ENCODE peak calls at places on chromosomes 2 and 18, in five cellular contexts. G is heart left ventricle, O is body of pancreas, J is OCI-LY7, F is Peyer's patch. Y is an unnamed sample.

GRCh38 chr2:68385232-68385906 is 20.3 kb downstream of the PLEK start:
- DNase-seq in G (no peak), O (peak; percentile 17), J (peak; percentile 89), F (peak; percentile 73), Y (no peak)

GRCh38 chr18:3114456-3114855 is 101.5 kb upstream of the LPIN2 start:
- DNase-seq in G (no peak), O (no peak), J (no peak), F (no peak), Y (no peak)

GRCh38 chr2:84257871-84258270 is 201.2 kb downstream of the SUCLG1 start:
- DNase-seq in G (no peak), O (no peak), J (no peak), F (no peak), Y (no peak)

GRCh38 chr2:113700186-113700841 is 56.1 kb downstream of the SLC35F5 start:
- DNase-seq in G (peak; percentile 40), O (peak; percentile 28), J (peak; percentile 77), F (peak; percentile 76), Y (peak; percentile 21)

GRCh38 chr18:51029378-51029693 is 677 bp upstream of the SMAD4 start:
- DNase-seq in G (no peak), O (no peak), J (no peak), F (no peak), Y (no peak)

GRCh38 chr2:186543561-186544131 is 46.2 kb upstream of the ITGAV start:
- DNase-seq in G (no peak), O (no peak), J (no peak), F (no peak), Y (no peak)

GRCh38 chr2:97716695-97717617 is 3.6 kb downstream of the ZAP70 start:
- DNase-seq in G (no peak), O (no peak), J (no peak), F (no peak), Y (no peak)

GRCh38 chr18:29160123-29160522 is 983.2 kb upstream of the CDH2 start:
- DNase-seq in G (no peak), O (no peak), J (no peak), F (no peak), Y (no peak)

GRCh38 chr2:128516938-128517337 is 198.3 kb upstream of the HS6ST1 start:
- DNase-seq in G (no peak), O (no peak), J (no peak), F (no peak), Y (no peak)

GRCh38 chr2:156340818-156341481 is 8.4 kb upstream of the NR4A2 start:
- DNase-seq in G (no peak), O (peak; percentile 24), J (no peak), F (peak; percentile 69), Y (no peak)

GRCh38 chr2:185638771-185639170 is 99.8 kb upstream of the FSIP2 start:
- DNase-seq in G (no peak), O (no peak), J (no peak), F (no peak), Y (no peak)

GRCh38 chr2:240965296-240965904 is 33.0 kb upstream of the SNED1 start:
- DNase-seq in G (peak; percentile 72), O (no peak), J (no peak), F (peak; percentile 47), Y (no peak)

GRCh38 chr2:230713331-230714121 is 884 bp downstream of the CAB39 start:
- DNase-seq in G (peak; percentile 23), O (peak; percentile 63), J (peak; percentile 51), F (peak; percentile 77), Y (peak; percentile 29)

GRCh38 chr2:69007603-69008002 is 5.4 kb upstream of the ANTXR1 start:
- DNase-seq in G (no peak), O (no peak), J (no peak), F (no peak), Y (no peak)

GRCh38 chr2:230244211-230244610 is 18.7 kb downstream of the SP140 start:
- DNase-seq in G (no peak), O (no peak), J (no peak), F (no peak), Y (no peak)

GRCh38 chr2:191231995-191232394 is 13.2 kb upstream of the MYO1B start:
- DNase-seq in G (no peak), O (no peak), J (no peak), F (no peak), Y (no peak)

GRCh38 chr18:45026162-45026561 is 345.5 kb downstream of the SETBP1 start:
- DNase-seq in G (no peak), O (peak; percentile 22), J (no peak), F (no peak), Y (no peak)

GRCh38 chr2:73283545-73284295 is 558 bp downstream of the FBXO41 start:
- DNase-seq in G (no peak), O (no peak), J (peak; percentile 50), F (peak; percentile 45), Y (no peak)

GRCh38 chr2:23926289-23926749 is 604 bp downstream of the ATAD2B start:
- DNase-seq in G (peak; percentile 35), O (peak; percentile 36), J (peak; percentile 60), F (peak; percentile 66), Y (peak; percentile 15)

GRCh38 chr2:119464977-119465376 is 33.3 kb downstream of the TMEM37 start:
- DNase-seq in G (no peak), O (no peak), J (no peak), F (no peak), Y (no peak)

GRCh38 chr2:222976521-222977076 is 75.4 kb upstream of the KCNE4 start:
- DNase-seq in G (no peak), O (no peak), J (no peak), F (no peak), Y (no peak)

GRCh38 chr2:196329959-196330358 is 158.6 kb upstream of the STK17B start:
- DNase-seq in G (no peak), O (no peak), J (no peak), F (no peak), Y (no peak)

GRCh38 chr18:49764032-49764431 is 49.3 kb downstream of the ACAA2 start:
- DNase-seq in G (no peak), O (no peak), J (no peak), F (no peak), Y (no peak)

GRCh38 chr18:49758263-49758610 is 55.1 kb downstream of the ACAA2 start:
- DNase-seq in G (no peak), O (no peak), J (no peak), F (no peak), Y (no peak)

GRCh38 chr18:49761771-49762170 is 51.6 kb downstream of the ACAA2 start:
- DNase-seq in G (no peak), O (no peak), J (no peak), F (no peak), Y (no peak)

GRCh38 chr18:49763590-49763989 is 49.7 kb downstream of the ACAA2 start:
- DNase-seq in G (no peak), O (no peak), J (no peak), F (no peak), Y (no peak)

GRCh38 chr18:49762191-49763077 is 50.9 kb downstream of the ACAA2 start:
- DNase-seq in G (no peak), O (no peak), J (no peak), F (no peak), Y (no peak)
- TF ChIP-seq CTCF in G (no peak), O (no peak), J (no peak), F (no peak), Y (no peak)

DNA sequence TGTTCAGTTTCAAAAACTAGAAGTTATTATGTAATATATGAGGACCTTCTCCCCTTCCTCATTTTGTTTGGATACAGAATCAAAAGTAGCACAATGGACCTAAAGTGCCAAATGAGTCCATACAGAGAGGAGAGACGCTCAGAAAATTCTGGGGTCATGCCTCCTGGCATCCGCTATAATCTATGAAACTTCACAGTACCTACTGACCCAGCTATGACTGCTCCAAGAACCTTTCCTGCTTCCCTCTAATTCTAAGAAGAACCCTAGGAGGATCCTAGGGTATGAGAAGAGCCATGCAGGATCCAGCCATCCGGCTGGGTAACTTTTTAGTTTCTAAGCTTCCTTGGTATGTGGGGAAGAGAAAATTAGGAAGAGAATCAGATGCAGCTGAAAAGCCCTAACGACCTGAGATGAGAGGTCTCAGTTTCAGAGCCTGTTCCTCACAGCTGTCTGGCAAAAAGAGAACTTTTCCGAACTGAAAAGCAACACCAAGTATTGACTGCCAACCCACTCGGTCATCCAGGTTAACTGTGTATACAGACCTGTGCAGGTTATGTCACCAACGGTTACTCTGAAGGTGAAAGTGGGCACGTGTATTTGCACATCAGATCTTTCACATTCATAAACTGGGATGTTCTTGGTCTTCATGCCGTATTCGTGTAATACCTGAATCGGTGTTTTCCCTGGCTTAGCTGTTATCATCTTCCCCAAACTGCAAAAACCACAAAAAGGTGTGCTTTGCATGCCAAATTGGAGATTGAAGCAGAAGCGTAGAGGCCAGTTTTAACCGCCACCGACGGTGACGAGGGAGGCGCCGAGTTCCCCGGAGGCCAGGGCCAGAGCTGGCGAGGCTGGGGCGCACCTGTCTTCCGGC is 1.0 kb downstream of the PRKRA start:
- DNase-seq in G (no peak), O (peak; percentile 67), J (peak; percentile 18), F (no peak), Y (no peak)
- H3K27ac ChIP-seq in G (peak overlapping the region; percentile 98), O (peak overlapping the region; percentile 90), J (peak overlapping the region; percentile 85), F (peak overlapping the region; percentile 98), Y (peak overlapping the region; percentile 98)

DNA sequence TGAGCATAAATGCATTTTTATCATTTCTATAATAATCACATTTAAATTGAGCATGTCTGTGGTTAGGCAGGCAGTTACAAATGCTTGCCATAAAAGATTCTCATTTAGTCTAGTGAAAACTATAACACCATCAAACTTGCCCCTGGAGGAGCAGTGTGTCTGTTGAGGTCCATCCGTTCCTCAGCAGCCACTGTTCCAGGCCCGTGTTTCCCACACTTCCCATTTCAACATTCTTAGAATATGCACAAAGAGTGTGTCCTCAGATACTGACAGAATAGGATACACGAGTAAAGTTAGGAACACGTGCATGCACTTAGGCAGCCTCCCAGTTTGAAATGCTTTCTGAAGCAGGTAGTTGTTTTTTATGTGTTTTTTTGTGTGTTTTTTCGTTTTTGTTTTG is 39.9 kb downstream of the NCK2 start:
- DNase-seq in G (no peak), O (no peak), J (no peak), F (no peak), Y (no peak)
- TF ChIP-seq CTCF in G (no peak), O (no peak), J (no peak), F (no peak), Y (no peak)

GRCh38 chr2:33606622-33607021 is 7.5 kb upstream of the FAM98A start:
- DNase-seq in G (no peak), O (no peak), J (no peak), F (no peak), Y (no peak)
- H3K27ac ChIP-seq in G (no peak overlapping the region), O (no peak overlapping the region), J (no peak overlapping the region), F (no peak overlapping the region), Y (no peak overlapping the region)

GRCh38 chr2:80154231-80154915 is 150.2 kb downstream of the LRRTM1 start:
- DNase-seq in G (no peak), O (no peak), J (no peak), F (no peak), Y (no peak)

GRCh38 chr2:80151248-80151647 is 153.3 kb downstream of the LRRTM1 start:
- DNase-seq in G (no peak), O (no peak), J (no peak), F (no peak), Y (no peak)

GRCh38 chr2:80151651-80152050 is 152.9 kb downstream of the LRRTM1 start:
- DNase-seq in G (no peak), O (no peak), J (no peak), F (no peak), Y (no peak)

GRCh38 chr2:80153768-80154167 is 150.8 kb downstream of the LRRTM1 start:
- DNase-seq in G (no peak), O (no peak), J (no peak), F (no peak), Y (no peak)

GRCh38 chr2:80153151-80153550 is 151.4 kb downstream of the LRRTM1 start:
- DNase-seq in G (no peak), O (no peak), J (no peak), F (no peak), Y (no peak)
- TF ChIP-seq CTCF in G (no peak), O (no peak), J (no peak), F (no peak), Y (no peak)

Y was measured in CD4-positive, alpha-beta T cell.